ENCODE peak calls at places on chromosome X, in four cellular contexts. J is A549, E is HepG2, F is H1. C is an unnamed sample.

GRCh38 chrX:150958177-150958576 is 25.0 kb upstream of the HMGB3 start:
- DNase-seq in J (no peak), F (no peak), E (no peak), C (no peak)

GRCh38 chrX:13732246-13733067 is 2.0 kb downstream of the TRAPPC2 start:
- DNase-seq in E (no peak), J (no peak), F (no peak), C (no peak)

GRCh38 chrX:20670611-20671010 is 403.9 kb upstream of the RPS6KA3 start:
- DNase-seq in E (no peak), F (no peak), J (no peak), C (no peak)

GRCh38 chrX:29397506-29397905 is 810.3 kb downstream of the IL1RAPL1 start:
- DNase-seq in F (no peak), E (no peak), J (no peak), C (no peak)

GRCh38 chrX:20144491-20144890 is 2.9 kb upstream of the EIF1AX start:
- DNase-seq in J (no peak), E (no peak), F (no peak), C (no peak)

GRCh38 chrX:68209008-68209407 is 224.3 kb downstream of the OPHN1 start:
- DNase-seq in J (no peak), E (no peak), F (no peak), C (no peak)

GRCh38 chrX:24498181-24498580 is 33.1 kb downstream of the PDK3 start:
- DNase-seq in E (peak), F (no peak), J (peak), C (no peak)

GRCh38 chrX:69317721-69318120 is 152.5 kb upstream of the PJA1 start:
- DNase-seq in E (no peak), J (no peak), F (no peak), C (no peak)

GRCh38 chrX:140664939-140665338 is 44.6 kb upstream of the LINC00632 start:
- DNase-seq in E (peak), J (peak), F (no peak), C (peak)

GRCh38 chrX:74922922-74923321 is 2.3 kb downstream of the NEXMIF start:
- DNase-seq in J (no peak), E (no peak), F (no peak), C (no peak)

GRCh38 chrX:101117701-101118100 is 19.7 kb downstream of the CENPI start:
- DNase-seq in J (no peak), F (no peak), E (no peak), C (no peak)

GRCh38 chrX:67636532-67636931 is 92.7 kb downstream of the AR start:
- DNase-seq in E (no peak), J (no peak), F (no peak), C (no peak)

GRCh38 chrX:136847874-136848273 is 32.7 kb downstream of the RBMX start:
- DNase-seq in J (no peak), E (no peak), F (no peak), C (peak)

GRCh38 chrX:43655151-43655676 is 885 bp upstream of the MAOA start:
- DNase-seq in F (peak), E (no peak), J (peak), C (no peak)

GRCh38 chrX:9848718-9849481 is 62.7 kb downstream of the SHROOM2 start:
- DNase-seq in E (no peak), J (no peak), F (no peak), C (no peak)

GRCh38 chrX:39773923-39774803 is 323.6 kb downstream of the BCOR start:
- DNase-seq in E (no peak), F (no peak), J (no peak), C (no peak)

GRCh38 chrX:11756354-11757318 is 1.4 kb upstream of the MSL3 start:
- DNase-seq in J (no peak), E (no peak), F (no peak), C (no peak)

DNA sequence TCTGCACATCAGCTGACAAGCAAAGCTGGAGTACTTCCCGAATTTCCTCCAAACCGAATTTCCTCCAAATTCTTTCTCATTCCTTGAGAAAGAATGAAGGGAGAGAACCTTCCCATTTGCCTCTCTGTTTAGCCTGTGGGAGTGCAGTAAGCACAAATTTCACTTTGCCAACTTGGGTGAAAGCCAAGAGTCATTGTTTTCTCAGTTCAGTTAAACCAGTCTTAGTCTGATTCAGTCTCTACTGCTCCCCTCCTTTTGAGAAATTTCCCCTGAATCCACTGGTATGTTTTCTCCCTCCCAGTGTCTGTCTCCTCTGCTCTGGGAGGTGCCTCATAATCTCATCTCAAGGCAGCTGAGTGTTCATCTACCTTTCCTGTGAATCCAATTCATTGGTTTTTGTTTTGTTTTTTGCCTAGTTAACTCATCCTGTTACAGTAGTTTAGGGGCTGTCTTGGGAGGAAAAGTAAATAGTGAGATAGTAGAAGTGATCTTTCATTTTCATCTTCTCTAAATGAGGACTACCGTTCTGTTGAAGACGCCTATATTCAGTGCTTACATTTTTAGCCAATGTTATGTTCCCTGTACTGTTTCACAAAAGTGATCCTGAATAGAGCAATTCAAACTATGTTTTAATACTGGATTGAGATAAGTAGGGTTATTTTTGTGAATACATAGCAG is 49.0 kb downstream of the SYTL5 start:
- DNase-seq in J (no peak), F (no peak), E (no peak), C (no peak)
- TF ChIP-seq PHF8 in J (no peak), F (no peak), E (no peak), C (no peak)

GRCh38 chrX:129545408-129545807 is 5.3 kb downstream of the OCRL start:
- DNase-seq in J (no peak), F (no peak), E (no peak), C (no peak)

GRCh38 chrX:129540725-129541184 is 696 bp downstream of the OCRL start:
- DNase-seq in E (peak), F (peak), J (peak), C (peak)

GRCh38 chrX:129544780-129545179 is 4.7 kb downstream of the OCRL start:
- DNase-seq in F (no peak), E (no peak), J (no peak), C (no peak)

GRCh38 chrX:129534816-129535578 is 5.1 kb upstream of the OCRL start:
- DNase-seq in F (no peak), J (no peak), E (no peak), C (no peak)

DNA sequence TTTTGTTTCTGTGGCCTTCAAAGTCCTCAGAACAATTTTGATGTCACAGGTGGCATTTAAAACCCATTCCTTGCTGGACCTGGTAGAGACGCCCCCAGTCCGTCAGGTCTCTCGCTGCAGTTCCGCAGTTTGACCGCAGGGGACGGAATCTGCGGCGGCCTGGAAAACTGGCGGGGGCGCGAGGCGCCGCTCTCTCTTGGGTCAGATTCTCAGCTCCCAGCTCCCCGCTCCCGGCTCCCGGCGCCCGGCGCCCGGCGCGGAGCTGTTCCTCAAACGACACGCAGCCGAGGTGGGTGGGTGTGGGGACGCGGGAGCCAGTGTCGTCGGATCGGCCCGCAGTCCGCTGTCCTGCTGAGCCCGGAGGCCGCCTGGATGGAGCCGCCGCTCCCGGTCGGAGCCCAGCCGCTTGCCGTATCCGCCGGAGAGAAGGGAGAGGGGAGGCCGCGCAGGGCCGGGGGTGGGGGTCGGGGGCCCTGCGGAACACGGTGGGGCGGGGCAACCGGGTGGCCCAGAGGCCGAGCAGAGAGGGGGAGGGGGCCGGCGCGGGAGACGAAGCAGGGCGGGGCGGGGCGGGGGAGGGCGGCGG is at the start of gene OCRL:
- DNase-seq in F (peak), J (peak), E (peak), C (peak)
- TF ChIP-seq PHF8 in F (peak), J (peak), E (peak), C (peak)

GRCh38 chrX:96407501-96407900 is 277.1 kb upstream of the DIAPH2 start:
- DNase-seq in E (peak), F (no peak), J (peak), C (no peak)
- TF ChIP-seq PHF8 in E (no peak), F (no peak), J (no peak), C (no peak)

GRCh38 chrX:121109986-121110385 is 62.6 kb downstream of the GLUD2 start:
- DNase-seq in J (no peak), E (no peak), F (no peak), C (peak)
- TF ChIP-seq PHF8 in J (no peak), E (no peak), F (no peak), C (no peak)

DNA sequence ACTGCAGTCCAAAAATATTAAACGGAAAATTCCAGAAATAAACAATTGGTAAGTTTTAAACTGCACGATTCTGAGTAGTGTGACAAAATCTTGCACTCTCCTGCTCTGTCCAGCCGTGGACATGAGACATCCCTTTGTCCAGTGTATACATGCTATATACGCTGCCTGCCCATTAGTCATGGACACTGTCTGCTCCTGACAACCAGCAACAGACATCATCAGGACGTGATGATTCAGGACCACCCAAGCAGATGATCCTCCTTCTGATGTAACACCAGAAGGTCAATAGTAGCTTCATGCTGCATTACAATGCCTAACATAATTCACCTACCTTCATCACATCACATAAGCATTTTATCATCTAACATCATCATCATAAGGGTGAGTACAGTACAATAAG is 36.3 kb downstream of the ATRX start:
- DNase-seq in F (no peak), E (no peak), J (peak), C (no peak)
- TF ChIP-seq PHF8 in F (no peak), E (no peak), J (no peak), C (no peak)

DNA sequence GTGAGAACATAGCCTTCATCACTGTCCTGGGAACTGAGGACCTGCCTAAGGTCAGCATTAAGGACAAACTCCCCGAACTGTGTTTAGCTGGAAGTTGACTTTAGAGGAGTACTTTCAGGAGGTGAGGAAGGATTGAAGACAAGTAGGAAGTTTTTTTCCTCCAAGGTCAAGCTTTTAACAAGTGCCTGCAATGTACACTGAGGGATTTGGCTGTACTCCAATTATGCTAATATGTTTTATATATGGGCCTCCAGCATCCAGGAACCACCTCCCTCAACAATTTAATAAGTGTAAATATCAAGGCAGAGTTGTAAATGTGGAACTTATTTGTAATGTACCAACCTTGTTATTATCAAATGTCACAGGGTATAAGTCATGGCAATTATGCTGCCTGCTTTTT is 726.2 kb downstream of the RPA4 start:
- DNase-seq in F (no peak), E (no peak), J (no peak), C (no peak)
- TF ChIP-seq PHF8 in F (no peak), E (no peak), J (no peak), C (no peak)

DNA sequence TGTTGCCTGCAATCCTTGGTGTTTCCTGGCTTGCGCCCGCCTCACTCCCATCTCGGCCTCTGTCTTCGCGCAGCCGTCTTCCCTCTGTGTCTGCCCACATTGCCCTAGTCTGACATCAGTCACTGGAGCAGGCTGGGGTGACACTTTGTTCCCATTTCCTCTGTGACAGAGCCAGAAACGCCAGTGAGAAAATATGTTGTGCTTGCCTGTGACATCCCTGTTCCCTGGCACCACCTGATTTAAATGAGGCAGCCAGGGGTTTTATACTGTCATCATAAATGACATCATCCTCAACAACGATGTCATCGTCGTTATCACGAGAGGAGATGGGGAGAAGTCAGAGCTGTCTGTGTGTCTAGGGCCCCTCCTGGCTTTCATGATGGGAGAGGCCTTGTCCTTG is 29.1 kb downstream of the ZNF185 start:
- DNase-seq in J (no peak), E (no peak), F (no peak), C (no peak)
- TF ChIP-seq PHF8 in J (no peak), E (no peak), F (no peak), C (no peak)